ENCODE peak calls at places on chromosomes 2 and 18, in six cellular contexts. V is MCF 10A; B is H7; R is Panc1; W is ureter; C is naive thymus-derived CD8-positive, alpha-beta T cell. H is an unnamed sample.

GRCh38 chr2:53568463-53568862 is 199.1 kb upstream of the CHAC2 start:
- DNase-seq in C (no peak), B (no peak), V (peak; percentile 17), W (no peak), R (no peak), H (peak; percentile 10)

GRCh38 chr2:8545676-8546318 is 136.1 kb upstream of the ID2 start:
- DNase-seq in V (no peak), W (peak; percentile 38), R (no peak), B (no peak), C (no peak), H (no peak)

GRCh38 chr2:113799375-113799774 is 42.9 kb upstream of the SLC35F5 start:
- DNase-seq in V (no peak), R (no peak), W (no peak), C (no peak), B (no peak), H (no peak)

GRCh38 chr2:164722604-164723338 is 101.5 kb upstream of the GRB14 start:
- DNase-seq in C (no peak), W (no peak), V (no peak), R (no peak), B (no peak), H (no peak)

GRCh38 chr2:132416996-132417395 is 391 bp downstream of the GPR39 start:
- DNase-seq in R (no peak), C (no peak), V (no peak), B (no peak), W (no peak), H (peak; percentile 30)

GRCh38 chr18:55102508-55102907 is 143.2 kb upstream of the CCDC68 start:
- DNase-seq in B (no peak), W (no peak), C (no peak), R (no peak), V (peak; percentile 27), H (no peak)

GRCh38 chr18:46916551-46917107 is 678 bp downstream of the PIAS2 start:
- DNase-seq in R (no peak), V (peak; percentile 38), W (no peak), C (peak; percentile 62), B (no peak), H (no peak)

GRCh38 chr2:136783856-136784255 is 18.5 kb downstream of the THSD7B start:
- DNase-seq in W (no peak), V (peak; percentile 39), R (no peak), B (no peak), C (no peak), H (no peak)

GRCh38 chr2:170212625-170213280 is 34.8 kb downstream of the MYO3B start:
- DNase-seq in V (no peak), C (no peak), B (no peak), R (no peak), W (no peak), H (no peak)